ENCODE peak calls at places on chromosomes 1 and 21, in six cellular contexts. J is nucleus accumbens; R is iPS-NIHi11; B is T-helper 2 cell treated with Interferon-gamma antibody and Interleukin-4, amounts not matched to agents 5 μg/mL and 100 μg/mL, for 36 hours; G is head of caudate nucleus; C is activated CD8-positive, alpha-beta memory T cell treated with anti-CD3 and anti-CD28 coated beads, Interleukin-2, amount 10 ng/mL, durations not matched to agents 7 days and 5 days. D is an unnamed sample.

GRCh38 chr21:33973268-33973667 is 57.7 kb upstream of the ATP5PO start:
- DNase-seq in R (no peak), C (no peak), G (no peak), B (no peak), J (no peak), D (no peak)

GRCh38 chr1:183604048-183604808 is 14.0 kb upstream of the NCF2 start:
- DNase-seq in G (peak; percentile 21), J (no peak), B (no peak), R (no peak), C (no peak), D (peak; percentile 81)

GRCh38 chr1:6962956-6963915 is 178.0 kb downstream of the CAMTA1 start:
- DNase-seq in J (no peak), R (peak; percentile 97), B (peak; percentile 73), G (no peak), C (peak; percentile 77), D (no peak)

GRCh38 chr1:62832276-62832675 is 48.3 kb downstream of the ATG4C start:
- DNase-seq in J (no peak), C (no peak), G (no peak), B (no peak), R (no peak), D (no peak)

GRCh38 chr1:197526736-197527371 is 248.4 kb downstream of the DENND1B start:
- DNase-seq in C (no peak), J (no peak), B (no peak), G (no peak), R (no peak), D (no peak)

GRCh38 chr1:221503268-221503667 is 238.6 kb downstream of the DUSP10 start:
- DNase-seq in B (no peak), J (no peak), R (no peak), G (no peak), C (no peak), D (no peak)

GRCh38 chr1:192559115-192560006 is 16.2 kb upstream of the RGS1 start:
- DNase-seq in J (no peak), R (no peak), C (no peak), G (no peak), B (no peak), D (no peak)

GRCh38 chr1:71193153-71193552 is 112.3 kb upstream of the ZRANB2 start:
- DNase-seq in J (no peak), C (no peak), G (no peak), R (no peak), B (no peak), D (no peak)

GRCh38 chr1:232445361-232446106 is 184.4 kb downstream of the SIPA1L2 start:
- DNase-seq in B (no peak), R (no peak), J (no peak), C (no peak), G (no peak), D (no peak)

GRCh38 chr1:116786049-116786448 is 31.8 kb downstream of the CD2 start:
- DNase-seq in G (no peak), R (no peak), C (no peak), J (no peak), B (no peak), D (no peak)

GRCh38 chr1:237324226-237324625 is 282.2 kb downstream of the RYR2 start:
- DNase-seq in G (no peak), R (no peak), J (no peak), B (no peak), C (no peak), D (no peak)

GRCh38 chr1:39507230-39507928 is 15.9 kb downstream of the BMP8A start:
- DNase-seq in R (peak; percentile 58), B (no peak), G (no peak), C (no peak), J (no peak), D (no peak)

GRCh38 chr21:39103689-39104088 is 79.6 kb downstream of the PSMG1 start:
- DNase-seq in G (no peak), J (no peak), C (no peak), R (no peak), B (no peak), D (no peak)

GRCh38 chr21:44539991-44540666 is at the start of gene KRTAP10-1:
- DNase-seq in R (no peak), J (no peak), C (peak; percentile 35), G (no peak), B (no peak), D (peak; percentile 52)